ENCODE peak calls at places on chromosomes 2 and 18, in seven cellular contexts. One of them, this sample, is unnamed.

GRCh38 chr2:137050949-137051348 is 285.6 kb downstream of the THSD7B start:
- DNase-seq in thyroid gland: no peak
- DNase-seq in kidney epithelial cell: no peak
- DNase-seq in activated CD8-positive, alpha-beta T cell treated with anti-CD3 and anti-CD28 coated beads for 36 hours: no peak
- DNase-seq in PC-9: no peak
- DNase-seq in gastrocnemius medialis: no peak
- DNase-seq in mesothelial cell of epicardium: no peak
- DNase-seq in this sample: no peak

GRCh38 chr2:65456074-65456473 is 23.7 kb upstream of the SPRED2 start:
- DNase-seq in gastrocnemius medialis: no peak
- DNase-seq in thyroid gland: no peak
- DNase-seq in kidney epithelial cell: peak; percentile 69
- DNase-seq in PC-9: peak; percentile 65
- DNase-seq in mesothelial cell of epicardium: no peak
- DNase-seq in activated CD8-positive, alpha-beta T cell treated with anti-CD3 and anti-CD28 coated beads for 36 hours: no peak
- DNase-seq in this sample: no peak

GRCh38 chr2:28270456-28271146 is 122.1 kb upstream of the FOSL2 start:
- DNase-seq in thyroid gland: no peak
- DNase-seq in PC-9: peak; percentile 47
- DNase-seq in kidney epithelial cell: no peak
- DNase-seq in mesothelial cell of epicardium: no peak
- DNase-seq in gastrocnemius medialis: no peak
- DNase-seq in activated CD8-positive, alpha-beta T cell treated with anti-CD3 and anti-CD28 coated beads for 36 hours: no peak
- DNase-seq in this sample: no peak

GRCh38 chr2:41736105-41736567 is 311.7 kb upstream of the PKDCC start:
- DNase-seq in thyroid gland: no peak
- DNase-seq in activated CD8-positive, alpha-beta T cell treated with anti-CD3 and anti-CD28 coated beads for 36 hours: no peak
- DNase-seq in kidney epithelial cell: no peak
- DNase-seq in gastrocnemius medialis: no peak
- DNase-seq in PC-9: no peak
- DNase-seq in mesothelial cell of epicardium: no peak
- DNase-seq in this sample: no peak

GRCh38 chr18:46401486-46402115 is 255.4 kb downstream of the LOXHD1 start:
- DNase-seq in kidney epithelial cell: no peak
- DNase-seq in thyroid gland: peak; percentile 64
- DNase-seq in gastrocnemius medialis: no peak
- DNase-seq in PC-9: no peak
- DNase-seq in mesothelial cell of epicardium: no peak
- DNase-seq in activated CD8-positive, alpha-beta T cell treated with anti-CD3 and anti-CD28 coated beads for 36 hours: no peak
- DNase-seq in this sample: no peak

GRCh38 chr2:123502926-123503325 is 522.2 kb upstream of the CNTNAP5 start:
- DNase-seq in thyroid gland: no peak
- DNase-seq in mesothelial cell of epicardium: no peak
- DNase-seq in activated CD8-positive, alpha-beta T cell treated with anti-CD3 and anti-CD28 coated beads for 36 hours: no peak
- DNase-seq in kidney epithelial cell: no peak
- DNase-seq in PC-9: peak; percentile 31
- DNase-seq in gastrocnemius medialis: no peak
- DNase-seq in this sample: no peak

GRCh38 chr2:200993097-200993496 is 29.6 kb upstream of the ORC2 start:
- DNase-seq in activated CD8-positive, alpha-beta T cell treated with anti-CD3 and anti-CD28 coated beads for 36 hours: no peak
- DNase-seq in kidney epithelial cell: no peak
- DNase-seq in PC-9: no peak
- DNase-seq in gastrocnemius medialis: no peak
- DNase-seq in thyroid gland: no peak
- DNase-seq in mesothelial cell of epicardium: no peak
- DNase-seq in this sample: no peak

GRCh38 chr18:1585881-1586488 is 681.3 kb downstream of the ADCYAP1 start:
- DNase-seq in activated CD8-positive, alpha-beta T cell treated with anti-CD3 and anti-CD28 coated beads for 36 hours: no peak
- DNase-seq in PC-9: peak; percentile 41
- DNase-seq in gastrocnemius medialis: no peak
- DNase-seq in kidney epithelial cell: peak; percentile 9
- DNase-seq in mesothelial cell of epicardium: no peak
- DNase-seq in thyroid gland: no peak
- DNase-seq in this sample: no peak

GRCh38 chr2:207617011-207617671 is 8.1 kb downstream of the METTL21A start:
- DNase-seq in gastrocnemius medialis: no peak
- DNase-seq in thyroid gland: no peak
- DNase-seq in PC-9: peak; percentile 64
- DNase-seq in activated CD8-positive, alpha-beta T cell treated with anti-CD3 and anti-CD28 coated beads for 36 hours: no peak
- DNase-seq in mesothelial cell of epicardium: no peak
- DNase-seq in kidney epithelial cell: no peak
- DNase-seq in this sample: no peak

GRCh38 chr2:119679846-119680245 is 845 bp downstream of the TMEM177 start:
- DNase-seq in PC-9: no peak
- DNase-seq in gastrocnemius medialis: no peak
- DNase-seq in mesothelial cell of epicardium: no peak
- DNase-seq in thyroid gland: no peak
- DNase-seq in activated CD8-positive, alpha-beta T cell treated with anti-CD3 and anti-CD28 coated beads for 36 hours: no peak
- DNase-seq in kidney epithelial cell: no peak
- DNase-seq in this sample: no peak

GRCh38 chr18:69469444-69469919 is 68.8 kb downstream of the DOK6 start:
- DNase-seq in activated CD8-positive, alpha-beta T cell treated with anti-CD3 and anti-CD28 coated beads for 36 hours: peak; percentile 66
- DNase-seq in thyroid gland: no peak
- DNase-seq in kidney epithelial cell: no peak
- DNase-seq in PC-9: no peak
- DNase-seq in mesothelial cell of epicardium: no peak
- DNase-seq in gastrocnemius medialis: no peak
- DNase-seq in this sample: no peak

GRCh38 chr2:241036397-241036963 is 38.1 kb downstream of the SNED1 start:
- DNase-seq in thyroid gland: peak; percentile 83
- DNase-seq in PC-9: peak; percentile 73
- DNase-seq in activated CD8-positive, alpha-beta T cell treated with anti-CD3 and anti-CD28 coated beads for 36 hours: peak; percentile 75
- DNase-seq in kidney epithelial cell: no peak
- DNase-seq in gastrocnemius medialis: no peak
- DNase-seq in mesothelial cell of epicardium: no peak
- DNase-seq in this sample: peak; percentile 63

GRCh38 chr18:39599251-39599650 is 2033.7 kb upstream of the CELF4 start:
- DNase-seq in mesothelial cell of epicardium: no peak
- DNase-seq in PC-9: peak; percentile 67
- DNase-seq in kidney epithelial cell: no peak
- DNase-seq in activated CD8-positive, alpha-beta T cell treated with anti-CD3 and anti-CD28 coated beads for 36 hours: no peak
- DNase-seq in thyroid gland: no peak
- DNase-seq in gastrocnemius medialis: no peak
- DNase-seq in this sample: no peak

GRCh38 chr2:214839464-214839863 is 30.0 kb upstream of the BARD1 start:
- DNase-seq in kidney epithelial cell: no peak
- DNase-seq in thyroid gland: no peak
- DNase-seq in activated CD8-positive, alpha-beta T cell treated with anti-CD3 and anti-CD28 coated beads for 36 hours: no peak
- DNase-seq in gastrocnemius medialis: no peak
- DNase-seq in mesothelial cell of epicardium: no peak
- DNase-seq in PC-9: no peak
- DNase-seq in this sample: no peak

DNA sequence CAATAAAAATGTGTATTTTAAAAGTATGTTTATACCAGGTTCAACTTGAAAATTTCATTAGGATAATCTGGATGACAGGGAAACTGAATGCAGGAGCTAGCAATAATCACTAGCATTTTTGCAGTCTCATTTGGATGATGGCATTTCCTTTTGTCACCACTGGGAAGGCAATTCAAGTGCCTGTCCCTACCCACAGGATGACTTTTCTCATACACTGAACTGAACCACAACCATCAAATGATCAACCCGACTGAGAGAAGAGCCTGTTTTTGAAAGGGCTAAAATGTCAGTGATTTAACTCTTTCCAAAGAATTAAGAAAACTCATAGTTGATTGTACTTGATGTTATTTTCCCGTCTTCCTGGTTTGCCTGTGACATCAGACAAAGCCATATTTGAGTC is 115.0 kb downstream of the FAM124B start:
- DNase-seq in gastrocnemius medialis: no peak
- DNase-seq in kidney epithelial cell: no peak
- DNase-seq in activated CD8-positive, alpha-beta T cell treated with anti-CD3 and anti-CD28 coated beads for 36 hours: no peak
- DNase-seq in mesothelial cell of epicardium: no peak
- DNase-seq in PC-9: no peak
- DNase-seq in thyroid gland: no peak
- DNase-seq in this sample: no peak
- TF ChIP-seq CTCF in gastrocnemius medialis: no peak
- TF ChIP-seq CTCF in kidney epithelial cell: no peak
- TF ChIP-seq CTCF in activated CD8-positive, alpha-beta T cell treated with anti-CD3 and anti-CD28 coated beads for 36 hours: no peak
- TF ChIP-seq CTCF in mesothelial cell of epicardium: no peak
- TF ChIP-seq CTCF in PC-9: peak; percentile 25
- TF ChIP-seq CTCF in thyroid gland: no peak
- TF ChIP-seq CTCF in this sample: no peak

DNA sequence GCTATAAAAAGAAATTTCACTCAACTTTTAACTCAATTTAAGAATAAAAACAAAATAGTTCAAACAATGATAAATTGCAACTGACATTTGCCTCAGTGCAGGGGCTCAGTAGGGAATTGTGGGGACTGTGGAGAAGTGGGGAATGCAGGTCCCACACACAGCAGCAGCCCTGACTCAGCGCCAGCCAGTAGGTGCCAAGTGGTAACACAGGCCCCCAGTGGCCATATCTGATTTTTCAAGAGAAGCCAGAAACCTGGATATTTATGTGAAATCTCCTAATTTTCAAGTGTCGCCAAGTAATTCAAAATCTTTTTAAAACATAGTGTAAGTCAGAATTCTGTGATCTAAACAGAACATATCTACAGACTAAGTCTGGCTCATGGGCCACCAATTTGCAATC is 186.3 kb downstream of the EN1 start:
- DNase-seq in thyroid gland: no peak
- DNase-seq in mesothelial cell of epicardium: no peak
- DNase-seq in gastrocnemius medialis: no peak
- DNase-seq in kidney epithelial cell: no peak
- DNase-seq in PC-9: no peak
- DNase-seq in activated CD8-positive, alpha-beta T cell treated with anti-CD3 and anti-CD28 coated beads for 36 hours: no peak
- DNase-seq in this sample: no peak
- TF ChIP-seq CTCF in thyroid gland: no peak
- TF ChIP-seq CTCF in mesothelial cell of epicardium: no peak
- TF ChIP-seq CTCF in gastrocnemius medialis: no peak
- TF ChIP-seq CTCF in kidney epithelial cell: no peak
- TF ChIP-seq CTCF in PC-9: no peak
- TF ChIP-seq CTCF in activated CD8-positive, alpha-beta T cell treated with anti-CD3 and anti-CD28 coated beads for 36 hours: no peak
- TF ChIP-seq CTCF in this sample: no peak

DNA sequence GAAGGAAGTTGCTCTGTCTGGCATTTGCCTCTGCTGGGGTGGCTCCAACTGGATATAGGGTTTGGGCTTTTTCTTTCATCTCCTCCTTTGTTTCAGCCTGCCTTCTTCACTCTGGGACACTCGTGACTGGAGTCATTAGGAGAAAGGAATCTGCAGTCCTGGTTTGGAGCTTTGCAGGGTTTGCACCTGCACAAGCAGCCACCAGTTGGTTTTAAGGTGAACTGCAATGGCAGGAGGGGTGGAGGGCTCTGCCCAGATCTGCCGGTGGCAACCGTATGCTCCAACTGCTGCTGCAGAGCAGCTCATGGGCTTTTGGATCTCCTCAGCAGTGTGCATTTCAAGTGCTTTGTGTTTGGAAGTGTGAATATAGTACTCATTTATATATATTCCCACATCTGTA is 131.3 kb upstream of the MGAT5 start:
- DNase-seq in kidney epithelial cell: no peak
- DNase-seq in gastrocnemius medialis: no peak
- DNase-seq in PC-9: no peak
- DNase-seq in activated CD8-positive, alpha-beta T cell treated with anti-CD3 and anti-CD28 coated beads for 36 hours: no peak
- DNase-seq in mesothelial cell of epicardium: no peak
- DNase-seq in thyroid gland: no peak
- DNase-seq in this sample: no peak
- TF ChIP-seq CTCF in kidney epithelial cell: peak; percentile 10
- TF ChIP-seq CTCF in gastrocnemius medialis: no peak
- TF ChIP-seq CTCF in PC-9: no peak
- TF ChIP-seq CTCF in activated CD8-positive, alpha-beta T cell treated with anti-CD3 and anti-CD28 coated beads for 36 hours: no peak
- TF ChIP-seq CTCF in mesothelial cell of epicardium: no peak
- TF ChIP-seq CTCF in thyroid gland: no peak
- TF ChIP-seq CTCF in this sample: no peak

DNA sequence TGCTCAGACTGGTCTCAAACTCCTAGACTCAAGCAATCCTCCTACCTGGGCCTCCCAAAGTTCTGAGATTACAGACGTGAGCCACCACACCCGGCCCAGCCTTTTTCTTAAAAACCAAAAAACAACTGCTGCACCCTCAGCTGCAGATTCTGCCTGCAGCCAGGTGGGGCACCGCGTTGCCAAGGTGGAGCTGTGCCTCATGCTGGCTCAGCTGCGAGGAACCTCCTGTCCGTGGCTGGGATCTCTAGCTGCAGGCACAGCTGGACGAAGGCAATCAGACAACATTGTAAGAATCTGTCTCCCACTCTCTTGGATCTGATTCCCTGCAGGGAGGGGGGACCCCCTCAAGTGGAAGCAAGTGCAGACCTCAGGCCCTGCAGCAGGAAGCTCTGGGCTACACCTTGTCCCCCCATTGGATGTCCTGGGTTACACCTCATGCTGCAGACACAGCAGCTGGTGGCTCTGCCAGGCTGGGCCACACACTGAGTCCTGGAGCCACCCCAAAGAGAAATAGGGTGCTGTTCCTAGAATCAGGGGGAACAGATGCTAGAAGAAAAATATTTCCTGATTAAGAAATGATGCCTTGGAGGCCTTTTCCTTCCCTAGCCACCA is 24.1 kb downstream of the CIDEA start:
- DNase-seq in kidney epithelial cell: no peak
- DNase-seq in PC-9: no peak
- DNase-seq in activated CD8-positive, alpha-beta T cell treated with anti-CD3 and anti-CD28 coated beads for 36 hours: peak; percentile 7
- DNase-seq in gastrocnemius medialis: no peak
- DNase-seq in mesothelial cell of epicardium: no peak
- DNase-seq in thyroid gland: peak; percentile 56
- DNase-seq in this sample: no peak
- TF ChIP-seq CTCF in kidney epithelial cell: peak; percentile 42
- TF ChIP-seq CTCF in PC-9: peak; percentile 47
- TF ChIP-seq CTCF in activated CD8-positive, alpha-beta T cell treated with anti-CD3 and anti-CD28 coated beads for 36 hours: no peak
- TF ChIP-seq CTCF in gastrocnemius medialis: no peak
- TF ChIP-seq CTCF in mesothelial cell of epicardium: no peak
- TF ChIP-seq CTCF in thyroid gland: peak; percentile 16
- TF ChIP-seq CTCF in this sample: no peak

DNA sequence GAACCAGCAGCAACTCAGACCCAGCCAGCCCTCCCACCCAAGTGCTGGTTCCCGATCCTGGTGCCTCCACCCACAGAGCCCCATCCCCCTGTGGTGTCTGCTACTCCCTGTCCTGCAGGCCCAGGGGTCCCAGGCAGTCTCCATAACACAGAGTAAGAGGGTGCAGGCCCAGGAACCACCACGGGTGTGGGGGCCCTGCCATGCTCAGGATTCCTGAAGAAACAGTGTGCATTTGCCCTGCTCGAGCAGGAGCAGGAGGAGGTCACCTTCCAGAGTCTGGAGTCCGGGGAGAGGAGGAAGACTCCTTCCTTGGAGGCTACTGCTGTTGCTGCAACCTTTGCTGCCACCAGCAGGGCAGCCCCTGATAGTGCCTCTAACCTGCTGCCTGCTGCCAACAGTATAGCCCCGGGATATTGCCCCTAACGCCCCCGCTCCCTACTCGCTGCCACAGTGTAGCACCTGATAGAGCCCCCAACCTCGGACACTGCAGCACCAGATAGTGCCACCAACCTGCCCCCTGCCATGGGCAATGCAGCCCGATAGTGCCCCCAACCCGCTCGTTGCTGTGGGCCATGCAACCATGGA is 46.8 kb upstream of the ANKRD62 start:
- DNase-seq in activated CD8-positive, alpha-beta T cell treated with anti-CD3 and anti-CD28 coated beads for 36 hours: no peak
- DNase-seq in gastrocnemius medialis: no peak
- DNase-seq in PC-9: no peak
- DNase-seq in kidney epithelial cell: no peak
- DNase-seq in thyroid gland: no peak
- DNase-seq in mesothelial cell of epicardium: no peak
- DNase-seq in this sample: no peak
- TF ChIP-seq CTCF in activated CD8-positive, alpha-beta T cell treated with anti-CD3 and anti-CD28 coated beads for 36 hours: no peak
- TF ChIP-seq CTCF in gastrocnemius medialis: no peak
- TF ChIP-seq CTCF in PC-9: no peak
- TF ChIP-seq CTCF in kidney epithelial cell: peak; percentile 6
- TF ChIP-seq CTCF in thyroid gland: no peak
- TF ChIP-seq CTCF in mesothelial cell of epicardium: no peak
- TF ChIP-seq CTCF in this sample: no peak

This sample was measured in activated B cell treated with CpG ODN at 0.5 μM for 24 hours.